ENCODE peak calls at places on chromosomes 1 and 21, in eight cellular contexts. One of them, this sample, is unnamed.

GRCh38 chr21:44596068-44596725 is 3.9 kb upstream of the KRTAP10-6 start:
- DNase-seq in GM23338: no peak
- DNase-seq in pancreas: no peak
- DNase-seq in GM06990: no peak
- DNase-seq in Caco-2: no peak
- DNase-seq in CD8-positive, alpha-beta memory T cell: no peak
- DNase-seq in cardiac muscle cell: no peak
- DNase-seq in A549: no peak
- DNase-seq in this sample: no peak

GRCh38 chr1:26477446-26478152 is 5.4 kb downstream of the HMGN2 start:
- DNase-seq in GM23338: peak; percentile 26
- DNase-seq in pancreas: no peak
- DNase-seq in GM06990: no peak
- DNase-seq in Caco-2: no peak
- DNase-seq in CD8-positive, alpha-beta memory T cell: no peak
- DNase-seq in cardiac muscle cell: no peak
- DNase-seq in A549: no peak
- DNase-seq in this sample: no peak

GRCh38 chr1:53330819-53331218 is 2.9 kb upstream of the LRP8 start:
- DNase-seq in GM23338: no peak
- DNase-seq in pancreas: no peak
- DNase-seq in GM06990: no peak
- DNase-seq in Caco-2: no peak
- DNase-seq in CD8-positive, alpha-beta memory T cell: no peak
- DNase-seq in cardiac muscle cell: no peak
- DNase-seq in A549: no peak
- DNase-seq in this sample: no peak

GRCh38 chr1:214124281-214124805 is 136.6 kb downstream of the PROX1 start:
- DNase-seq in GM23338: no peak
- DNase-seq in pancreas: no peak
- DNase-seq in GM06990: no peak
- DNase-seq in Caco-2: no peak
- DNase-seq in CD8-positive, alpha-beta memory T cell: no peak
- DNase-seq in cardiac muscle cell: no peak
- DNase-seq in A549: no peak
- DNase-seq in this sample: no peak

GRCh38 chr1:115142616-115143015 is 53.3 kb upstream of the TSPAN2 start:
- DNase-seq in GM23338: no peak
- DNase-seq in pancreas: no peak
- DNase-seq in GM06990: no peak
- DNase-seq in Caco-2: no peak
- DNase-seq in CD8-positive, alpha-beta memory T cell: no peak
- DNase-seq in cardiac muscle cell: peak; percentile 60
- DNase-seq in A549: no peak
- DNase-seq in this sample: no peak

GRCh38 chr21:45405819-45406762 is 1.1 kb downstream of the COL18A1 start:
- DNase-seq in GM23338: peak; percentile 85
- DNase-seq in pancreas: no peak
- DNase-seq in GM06990: no peak
- DNase-seq in Caco-2: no peak
- DNase-seq in CD8-positive, alpha-beta memory T cell: no peak
- DNase-seq in cardiac muscle cell: no peak
- DNase-seq in A549: peak; percentile 27
- DNase-seq in this sample: no peak

GRCh38 chr1:106876384-106876783 is 180.1 kb upstream of the PRMT6 start:
- DNase-seq in GM23338: peak; percentile 16
- DNase-seq in pancreas: no peak
- DNase-seq in GM06990: peak; percentile 13
- DNase-seq in Caco-2: no peak
- DNase-seq in CD8-positive, alpha-beta memory T cell: no peak
- DNase-seq in cardiac muscle cell: no peak
- DNase-seq in A549: no peak
- DNase-seq in this sample: no peak

GRCh38 chr1:35488346-35488745 is 68.9 kb downstream of the KIAA0319L start:
- DNase-seq in GM23338: no peak
- DNase-seq in pancreas: no peak
- DNase-seq in GM06990: no peak
- DNase-seq in Caco-2: no peak
- DNase-seq in CD8-positive, alpha-beta memory T cell: no peak
- DNase-seq in cardiac muscle cell: peak; percentile 12
- DNase-seq in A549: no peak
- DNase-seq in this sample: peak; percentile 5

GRCh38 chr1:24905979-24906720 is 23.9 kb downstream of the RUNX3 start:
- DNase-seq in GM23338: no peak
- DNase-seq in pancreas: no peak
- DNase-seq in GM06990: no peak
- DNase-seq in Caco-2: no peak
- DNase-seq in CD8-positive, alpha-beta memory T cell: no peak
- DNase-seq in cardiac muscle cell: no peak
- DNase-seq in A549: no peak
- DNase-seq in this sample: no peak

GRCh38 chr1:224333939-224334701 is 4.1 kb upstream of the NVL start:
- DNase-seq in GM23338: no peak
- DNase-seq in pancreas: no peak
- DNase-seq in GM06990: peak; percentile 18
- DNase-seq in Caco-2: no peak
- DNase-seq in CD8-positive, alpha-beta memory T cell: no peak
- DNase-seq in cardiac muscle cell: no peak
- DNase-seq in A549: no peak
- DNase-seq in this sample: no peak

GRCh38 chr1:223229756-223230155 is 86.7 kb upstream of the TLR5 start:
- DNase-seq in GM23338: no peak
- DNase-seq in pancreas: no peak
- DNase-seq in GM06990: no peak
- DNase-seq in Caco-2: no peak
- DNase-seq in CD8-positive, alpha-beta memory T cell: no peak
- DNase-seq in cardiac muscle cell: no peak
- DNase-seq in A549: no peak
- DNase-seq in this sample: no peak

GRCh38 chr1:165075725-165076370 is 280.7 kb downstream of the LMX1A start:
- DNase-seq in GM23338: peak; percentile 77
- DNase-seq in pancreas: no peak
- DNase-seq in GM06990: no peak
- DNase-seq in Caco-2: peak; percentile 50
- DNase-seq in CD8-positive, alpha-beta memory T cell: no peak
- DNase-seq in cardiac muscle cell: peak; percentile 47
- DNase-seq in A549: peak; percentile 47
- DNase-seq in this sample: peak; percentile 24

GRCh38 chr1:53617382-53618217 is 121.4 kb downstream of the GLIS1 start:
- DNase-seq in GM23338: no peak
- DNase-seq in pancreas: no peak
- DNase-seq in GM06990: no peak
- DNase-seq in Caco-2: no peak
- DNase-seq in CD8-positive, alpha-beta memory T cell: no peak
- DNase-seq in cardiac muscle cell: no peak
- DNase-seq in A549: no peak
- DNase-seq in this sample: no peak

GRCh38 chr1:224541901-224542610 is 74.1 kb upstream of the CNIH3 start:
- DNase-seq in GM23338: no peak
- DNase-seq in pancreas: no peak
- DNase-seq in GM06990: no peak
- DNase-seq in Caco-2: no peak
- DNase-seq in CD8-positive, alpha-beta memory T cell: no peak
- DNase-seq in cardiac muscle cell: peak; percentile 78
- DNase-seq in A549: no peak
- DNase-seq in this sample: no peak

GRCh38 chr1:33634806-33635205 is 162.4 kb downstream of the ZSCAN20 start:
- DNase-seq in GM23338: peak; percentile 87
- DNase-seq in pancreas: peak; percentile 38
- DNase-seq in GM06990: no peak
- DNase-seq in Caco-2: no peak
- DNase-seq in CD8-positive, alpha-beta memory T cell: no peak
- DNase-seq in cardiac muscle cell: peak; percentile 36
- DNase-seq in A549: peak; percentile 35
- DNase-seq in this sample: peak; percentile 62

GRCh38 chr1:204464174-204464573 is 30.4 kb downstream of the PIK3C2B start:
- DNase-seq in GM23338: no peak
- DNase-seq in pancreas: no peak
- DNase-seq in GM06990: no peak
- DNase-seq in Caco-2: no peak
- DNase-seq in CD8-positive, alpha-beta memory T cell: no peak
- DNase-seq in cardiac muscle cell: no peak
- DNase-seq in A549: no peak
- DNase-seq in this sample: no peak

GRCh38 chr1:109482242-109482641 is 1.5 kb upstream of the ATXN7L2 start:
- DNase-seq in GM23338: no peak
- DNase-seq in pancreas: no peak
- DNase-seq in GM06990: no peak
- DNase-seq in Caco-2: no peak
- DNase-seq in CD8-positive, alpha-beta memory T cell: no peak
- DNase-seq in cardiac muscle cell: no peak
- DNase-seq in A549: no peak
- DNase-seq in this sample: no peak

GRCh38 chr1:201912832-201913231 is 24.1 kb downstream of the SHISA4 start:
- DNase-seq in GM23338: no peak
- DNase-seq in pancreas: no peak
- DNase-seq in GM06990: no peak
- DNase-seq in Caco-2: no peak
- DNase-seq in CD8-positive, alpha-beta memory T cell: no peak
- DNase-seq in cardiac muscle cell: peak; percentile 63
- DNase-seq in A549: no peak
- DNase-seq in this sample: no peak

GRCh38 chr1:2414297-2414958 is 2.1 kb upstream of the PEX10 start:
- DNase-seq in GM23338: peak; percentile 88
- DNase-seq in pancreas: peak; percentile 65
- DNase-seq in GM06990: peak; percentile 80
- DNase-seq in Caco-2: peak; percentile 74
- DNase-seq in CD8-positive, alpha-beta memory T cell: peak; percentile 70
- DNase-seq in cardiac muscle cell: peak; percentile 68
- DNase-seq in A549: peak; percentile 57
- DNase-seq in this sample: peak; percentile 68
- H3K4me3 ChIP-seq in GM23338: peak overlapping the region; percentile 83
- H3K4me3 ChIP-seq in pancreas: peak overlapping the region; percentile 97
- H3K4me3 ChIP-seq in GM06990: peak overlapping the region; percentile 13
- H3K4me3 ChIP-seq in Caco-2: peak overlapping the region; percentile 84
- H3K4me3 ChIP-seq in CD8-positive, alpha-beta memory T cell: peak overlapping the region; percentile 78
- H3K4me3 ChIP-seq in cardiac muscle cell: no peak overlapping the region
- H3K4me3 ChIP-seq in A549: peak overlapping the region; percentile 64
- H3K4me3 ChIP-seq in this sample: no peak overlapping the region

DNA sequence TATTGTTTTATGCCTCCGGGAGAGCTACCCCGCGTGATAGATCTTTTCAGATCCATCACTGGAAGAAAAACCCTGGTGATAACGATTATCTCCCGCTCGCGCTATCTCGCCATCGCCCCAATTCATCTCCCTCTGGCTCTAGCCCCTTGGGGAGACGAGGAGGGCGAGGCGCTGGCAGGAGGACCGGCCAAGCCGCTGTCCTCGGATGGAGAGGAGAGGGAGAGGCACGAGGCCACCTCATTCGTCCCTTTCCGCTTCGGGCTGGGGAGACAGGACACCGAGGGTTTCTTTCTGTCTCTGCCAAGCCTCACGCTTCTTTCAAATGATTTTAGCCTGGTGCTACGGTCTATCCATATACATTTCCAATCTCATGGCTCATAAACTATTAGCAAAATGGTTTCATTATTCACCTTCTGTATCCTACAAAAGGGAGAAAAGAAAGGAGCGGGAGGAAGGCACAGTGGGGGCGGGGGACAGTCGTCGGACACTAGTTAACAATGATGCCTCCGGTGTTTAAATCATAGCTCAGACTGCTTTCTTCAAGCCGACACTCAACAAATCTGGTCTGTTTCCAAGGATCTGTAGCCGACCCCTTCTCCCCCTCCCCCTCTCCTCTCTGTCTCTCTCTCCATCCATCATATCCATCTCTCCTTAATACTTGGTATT is 415.1 kb upstream of the ESRRG start:
- DNase-seq in GM23338: peak; percentile 32
- DNase-seq in pancreas: no peak
- DNase-seq in GM06990: no peak
- DNase-seq in Caco-2: no peak
- DNase-seq in CD8-positive, alpha-beta memory T cell: no peak
- DNase-seq in cardiac muscle cell: no peak
- DNase-seq in A549: no peak
- DNase-seq in this sample: no peak
- H3K4me3 ChIP-seq in GM23338: peak overlapping the region; percentile 86
- H3K4me3 ChIP-seq in pancreas: peak overlapping the region; percentile 51
- H3K4me3 ChIP-seq in GM06990: no peak overlapping the region
- H3K4me3 ChIP-seq in Caco-2: no peak overlapping the region
- H3K4me3 ChIP-seq in CD8-positive, alpha-beta memory T cell: no peak overlapping the region
- H3K4me3 ChIP-seq in cardiac muscle cell: no peak overlapping the region
- H3K4me3 ChIP-seq in A549: no peak overlapping the region
- H3K4me3 ChIP-seq in this sample: peak overlapping the region; percentile 6

GRCh38 chr1:228002792-228003191 is 4.0 kb upstream of the WNT3A start:
- DNase-seq in GM23338: no peak
- DNase-seq in pancreas: no peak
- DNase-seq in GM06990: no peak
- DNase-seq in Caco-2: no peak
- DNase-seq in CD8-positive, alpha-beta memory T cell: no peak
- DNase-seq in cardiac muscle cell: no peak
- DNase-seq in A549: no peak
- DNase-seq in this sample: no peak

GRCh38 chr1:228005511-228006033 is 1.2 kb upstream of the WNT3A start:
- DNase-seq in GM23338: peak; percentile 31
- DNase-seq in pancreas: no peak
- DNase-seq in GM06990: no peak
- DNase-seq in Caco-2: no peak
- DNase-seq in CD8-positive, alpha-beta memory T cell: no peak
- DNase-seq in cardiac muscle cell: no peak
- DNase-seq in A549: peak; percentile 24
- DNase-seq in this sample: no peak

GRCh38 chr1:228003461-228004330 is 3.1 kb upstream of the WNT3A start:
- DNase-seq in GM23338: peak; percentile 4
- DNase-seq in pancreas: no peak
- DNase-seq in GM06990: no peak
- DNase-seq in Caco-2: no peak
- DNase-seq in CD8-positive, alpha-beta memory T cell: no peak
- DNase-seq in cardiac muscle cell: no peak
- DNase-seq in A549: no peak
- DNase-seq in this sample: no peak

GRCh38 chr1:228004887-228005462 is 1.8 kb upstream of the WNT3A start:
- DNase-seq in GM23338: peak; percentile 43
- DNase-seq in pancreas: no peak
- DNase-seq in GM06990: no peak
- DNase-seq in Caco-2: no peak
- DNase-seq in CD8-positive, alpha-beta memory T cell: no peak
- DNase-seq in cardiac muscle cell: no peak
- DNase-seq in A549: no peak
- DNase-seq in this sample: no peak

GRCh38 chr1:228004331-228004871 is 2.4 kb upstream of the WNT3A start:
- DNase-seq in GM23338: peak; percentile 79
- DNase-seq in pancreas: no peak
- DNase-seq in GM06990: no peak
- DNase-seq in Caco-2: no peak
- DNase-seq in CD8-positive, alpha-beta memory T cell: no peak
- DNase-seq in cardiac muscle cell: peak; percentile 36
- DNase-seq in A549: peak; percentile 54
- DNase-seq in this sample: peak; percentile 31
- H3K4me3 ChIP-seq in GM23338: peak overlapping the region; percentile 57
- H3K4me3 ChIP-seq in pancreas: no peak overlapping the region
- H3K4me3 ChIP-seq in GM06990: no peak overlapping the region
- H3K4me3 ChIP-seq in Caco-2: no peak overlapping the region
- H3K4me3 ChIP-seq in CD8-positive, alpha-beta memory T cell: no peak overlapping the region
- H3K4me3 ChIP-seq in cardiac muscle cell: no peak overlapping the region
- H3K4me3 ChIP-seq in A549: no peak overlapping the region
- H3K4me3 ChIP-seq in this sample: no peak overlapping the region

DNA sequence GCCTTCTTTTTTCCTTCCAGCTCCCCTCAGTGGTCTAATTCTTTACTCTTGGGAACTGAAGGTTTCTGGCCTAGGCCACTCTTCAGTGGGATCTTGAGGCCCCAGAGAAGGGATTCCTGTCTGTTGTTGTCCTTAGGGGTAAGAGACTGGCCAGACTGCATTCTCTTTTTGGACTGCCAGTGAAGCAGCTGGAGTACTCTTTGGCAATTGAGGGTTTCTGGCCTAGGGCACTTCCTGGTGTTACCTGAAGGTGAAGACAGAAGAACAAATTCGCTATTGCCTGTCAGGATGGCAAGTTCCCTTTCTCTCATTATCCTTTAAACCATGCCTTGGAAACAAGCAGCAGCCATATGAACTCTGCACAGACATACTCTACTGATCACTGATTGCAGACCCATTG is 286.6 kb upstream of the ZP4 start:
- DNase-seq in GM23338: no peak
- DNase-seq in pancreas: no peak
- DNase-seq in GM06990: no peak
- DNase-seq in Caco-2: peak; percentile 38
- DNase-seq in CD8-positive, alpha-beta memory T cell: no peak
- DNase-seq in cardiac muscle cell: no peak
- DNase-seq in A549: no peak
- DNase-seq in this sample: no peak
- H3K4me3 ChIP-seq in GM23338: no peak overlapping the region
- H3K4me3 ChIP-seq in pancreas: no peak overlapping the region
- H3K4me3 ChIP-seq in GM06990: no peak overlapping the region
- H3K4me3 ChIP-seq in Caco-2: no peak overlapping the region
- H3K4me3 ChIP-seq in CD8-positive, alpha-beta memory T cell: no peak overlapping the region
- H3K4me3 ChIP-seq in cardiac muscle cell: no peak overlapping the region
- H3K4me3 ChIP-seq in A549: no peak overlapping the region
- H3K4me3 ChIP-seq in this sample: no peak overlapping the region

This sample was measured in small intestine.